ENCODE peak calls at places on chromosomes 3 and 15, in six cellular contexts. One of them, this sample, is unnamed. For H3K4me1, the result is how much of the 10 kb centered on the place peaks cover.

GRCh38 chr15:62779041-62779810 is 263.3 kb upstream of the TPM1 start:
- DNase-seq in IMR-90: peak
- DNase-seq in neuronal stem cell: no peak
- DNase-seq in H9: no peak
- DNase-seq in mesenchymal stem cell: peak
- DNase-seq in H1: no peak
- DNase-seq in this sample: peak

GRCh38 chr15:50828610-50829206 is 63.2 kb upstream of the SPPL2A start:
- DNase-seq in IMR-90: peak
- DNase-seq in neuronal stem cell: peak
- DNase-seq in H9: no peak
- DNase-seq in mesenchymal stem cell: peak
- DNase-seq in H1: no peak
- DNase-seq in this sample: peak

GRCh38 chr3:195908439-195909293 is at the start of gene TNK2:
- DNase-seq in IMR-90: no peak
- DNase-seq in neuronal stem cell: no peak
- DNase-seq in H9: peak
- DNase-seq in mesenchymal stem cell: no peak
- DNase-seq in H1: peak
- DNase-seq in this sample: no peak

GRCh38 chr3:121592856-121593702 is at the start of gene FBXO40:
- DNase-seq in IMR-90: no peak
- DNase-seq in neuronal stem cell: no peak
- DNase-seq in H9: peak
- DNase-seq in mesenchymal stem cell: no peak
- DNase-seq in H1: peak
- DNase-seq in this sample: no peak

GRCh38 chr15:22930782-22931484 is 49.2 kb downstream of the CYFIP1 start:
- DNase-seq in IMR-90: peak
- DNase-seq in neuronal stem cell: no peak
- DNase-seq in H9: no peak
- DNase-seq in mesenchymal stem cell: no peak
- DNase-seq in H1: no peak
- DNase-seq in this sample: no peak

GRCh38 chr3:122890077-122890484 is 95.2 kb downstream of the SLC49A4 start:
- DNase-seq in IMR-90: peak
- DNase-seq in neuronal stem cell: peak
- DNase-seq in H9: peak
- DNase-seq in mesenchymal stem cell: peak
- DNase-seq in H1: peak
- DNase-seq in this sample: no peak

GRCh38 chr3:14680716-14681115 is 5.8 kb downstream of the C3orf20 start:
- DNase-seq in IMR-90: peak
- DNase-seq in neuronal stem cell: no peak
- DNase-seq in H9: no peak
- DNase-seq in mesenchymal stem cell: no peak
- DNase-seq in H1: no peak
- DNase-seq in this sample: no peak

GRCh38 chr15:33448151-33448550 is 137.4 kb downstream of the RYR3 start:
- DNase-seq in IMR-90: no peak
- DNase-seq in neuronal stem cell: no peak
- DNase-seq in H9: no peak
- DNase-seq in mesenchymal stem cell: no peak
- DNase-seq in H1: no peak
- DNase-seq in this sample: no peak

GRCh38 chr3:32451049-32451659 is 51.5 kb downstream of the CMTM6 start:
- DNase-seq in IMR-90: no peak
- DNase-seq in neuronal stem cell: peak
- DNase-seq in H9: no peak
- DNase-seq in mesenchymal stem cell: no peak
- DNase-seq in H1: no peak
- DNase-seq in this sample: no peak

GRCh38 chr15:42737529-42738328 is 801 bp upstream of the CDAN1 start:
- DNase-seq in IMR-90: peak
- DNase-seq in neuronal stem cell: no peak
- DNase-seq in H9: no peak
- DNase-seq in mesenchymal stem cell: no peak
- DNase-seq in H1: no peak
- DNase-seq in this sample: peak
- H4K8ac ChIP-seq in IMR-90: peak
- H4K8ac ChIP-seq in neuronal stem cell: no peak
- H4K8ac ChIP-seq in H9: no peak
- H4K8ac ChIP-seq in mesenchymal stem cell: peak
- H4K8ac ChIP-seq in H1: no peak
- H4K8ac ChIP-seq in this sample: peak

DNA sequence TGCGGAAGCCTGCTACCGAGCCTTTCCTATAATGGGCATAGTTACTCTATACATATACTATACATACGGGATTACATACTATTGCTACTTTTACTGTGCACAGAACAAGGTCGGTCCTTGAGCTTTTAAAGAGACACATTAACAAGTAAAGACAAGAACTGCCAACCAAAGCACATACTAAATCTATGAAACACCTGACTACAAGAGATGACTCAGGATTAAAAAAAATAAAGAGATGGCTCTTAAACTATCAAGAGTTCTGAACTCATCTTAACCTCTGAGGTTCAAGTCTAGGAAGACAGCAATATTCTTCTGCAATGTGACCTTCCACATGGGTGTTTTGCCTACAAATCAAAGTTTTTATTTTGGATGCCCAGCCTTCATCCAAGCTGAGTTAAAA is 106.8 kb downstream of the TNIK start:
- DNase-seq in IMR-90: peak
- DNase-seq in neuronal stem cell: no peak
- DNase-seq in H9: no peak
- DNase-seq in mesenchymal stem cell: no peak
- DNase-seq in H1: no peak
- DNase-seq in this sample: no peak
- H3K4me1 ChIP-seq in IMR-90: under half
- H3K4me1 ChIP-seq in neuronal stem cell: under half
- H3K4me1 ChIP-seq in H9: under half
- H3K4me1 ChIP-seq in mesenchymal stem cell: under half
- H3K4me1 ChIP-seq in H1: under half
- H3K4me1 ChIP-seq in this sample: under half

GRCh38 chr3:50123394-50124361 is 31.4 kb upstream of the SEMA3F start:
- DNase-seq in IMR-90: no peak
- DNase-seq in neuronal stem cell: no peak
- DNase-seq in H9: no peak
- DNase-seq in mesenchymal stem cell: no peak
- DNase-seq in H1: no peak
- DNase-seq in this sample: no peak

GRCh38 chr3:50124363-50125226 is 30.5 kb upstream of the SEMA3F start:
- DNase-seq in IMR-90: no peak
- DNase-seq in neuronal stem cell: no peak
- DNase-seq in H9: no peak
- DNase-seq in mesenchymal stem cell: no peak
- DNase-seq in H1: peak
- DNase-seq in this sample: no peak

GRCh38 chr3:50126287-50127211 is 28.6 kb upstream of the SEMA3F start:
- DNase-seq in IMR-90: peak
- DNase-seq in neuronal stem cell: no peak
- DNase-seq in H9: no peak
- DNase-seq in mesenchymal stem cell: peak
- DNase-seq in H1: peak
- DNase-seq in this sample: peak

GRCh38 chr3:50127251-50127671 is 27.9 kb upstream of the SEMA3F start:
- DNase-seq in IMR-90: peak
- DNase-seq in neuronal stem cell: no peak
- DNase-seq in H9: no peak
- DNase-seq in mesenchymal stem cell: no peak
- DNase-seq in H1: no peak
- DNase-seq in this sample: no peak

DNA sequence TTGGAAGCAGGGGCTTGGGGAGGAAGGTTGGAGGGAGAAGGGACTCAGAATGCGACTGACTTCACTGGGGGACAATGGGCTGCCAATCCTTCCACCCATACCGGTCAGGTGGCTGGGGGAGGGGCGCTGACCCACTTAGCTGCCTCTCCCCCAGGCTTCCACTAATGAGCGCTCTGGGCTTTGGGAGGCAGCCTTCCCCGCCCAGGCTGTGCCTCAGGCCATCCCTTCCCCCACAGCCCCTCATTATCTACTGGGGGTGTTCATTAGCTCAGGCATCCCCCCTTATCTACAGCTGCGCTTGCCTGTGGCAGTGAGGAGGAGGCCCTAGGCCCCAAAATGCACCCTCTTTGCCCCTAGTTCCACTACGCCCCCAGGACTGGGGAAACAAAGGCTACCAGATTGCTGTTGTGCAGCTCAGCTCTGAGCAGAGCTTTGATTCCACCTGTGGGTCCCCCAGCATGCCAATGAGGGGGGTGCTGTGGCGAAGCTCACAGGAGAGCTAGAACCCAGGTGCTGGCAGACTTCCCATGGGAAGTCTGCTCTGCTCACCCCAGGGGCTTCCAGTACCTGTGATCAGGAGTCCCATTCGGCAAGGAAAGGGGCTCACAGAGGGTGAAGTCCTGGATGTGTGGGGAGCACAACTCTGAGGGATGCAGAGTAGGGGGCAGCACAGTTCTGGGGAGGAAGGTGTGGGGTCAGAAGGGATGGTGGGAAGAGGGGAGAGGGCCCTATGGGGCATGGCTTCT is 29.4 kb upstream of the SEMA3F start:
- DNase-seq in IMR-90: no peak
- DNase-seq in neuronal stem cell: no peak
- DNase-seq in H9: no peak
- DNase-seq in mesenchymal stem cell: no peak
- DNase-seq in H1: peak
- DNase-seq in this sample: no peak
- H4K91ac ChIP-seq in IMR-90: peak
- H4K91ac ChIP-seq in neuronal stem cell: peak
- H4K91ac ChIP-seq in H9: no peak
- H4K91ac ChIP-seq in mesenchymal stem cell: peak
- H4K91ac ChIP-seq in H1: peak
- H4K91ac ChIP-seq in this sample: peak

DNA sequence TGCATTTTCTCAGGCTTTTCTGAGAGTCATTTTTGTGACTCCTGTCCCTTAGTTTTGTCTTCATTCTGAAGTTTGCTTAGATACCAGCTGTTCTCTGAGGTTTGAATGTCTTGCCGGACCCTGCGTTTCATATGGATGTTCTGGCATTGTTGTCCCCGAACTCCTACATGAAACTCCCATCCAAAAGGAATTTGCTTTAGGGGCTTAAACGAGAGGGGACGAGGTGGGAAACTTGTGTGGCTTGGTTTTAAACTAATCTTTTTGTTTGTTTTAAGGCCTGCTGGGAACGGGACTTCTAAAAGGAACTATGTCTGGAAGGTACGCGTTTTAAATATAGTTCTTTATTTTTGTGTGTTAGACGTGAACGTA is 655 bp downstream of the RPL35A start:
- DNase-seq in IMR-90: no peak
- DNase-seq in neuronal stem cell: no peak
- DNase-seq in H9: no peak
- DNase-seq in mesenchymal stem cell: no peak
- DNase-seq in H1: no peak
- DNase-seq in this sample: no peak
- H4K8ac ChIP-seq in IMR-90: peak
- H4K8ac ChIP-seq in neuronal stem cell: no peak
- H4K8ac ChIP-seq in H9: peak
- H4K8ac ChIP-seq in mesenchymal stem cell: no peak
- H4K8ac ChIP-seq in H1: peak
- H4K8ac ChIP-seq in this sample: peak

GRCh38 chr3:58063424-58063823 is 55.2 kb downstream of the FLNB start:
- DNase-seq in IMR-90: peak
- DNase-seq in neuronal stem cell: no peak
- DNase-seq in H9: no peak
- DNase-seq in mesenchymal stem cell: no peak
- DNase-seq in H1: no peak
- DNase-seq in this sample: no peak

GRCh38 chr3:58063022-58063421 is 54.8 kb downstream of the FLNB start:
- DNase-seq in IMR-90: no peak
- DNase-seq in neuronal stem cell: no peak
- DNase-seq in H9: no peak
- DNase-seq in mesenchymal stem cell: no peak
- DNase-seq in H1: no peak
- DNase-seq in this sample: no peak

GRCh38 chr3:58058654-58059263 is 50.5 kb downstream of the FLNB start:
- DNase-seq in IMR-90: peak
- DNase-seq in neuronal stem cell: no peak
- DNase-seq in H9: no peak
- DNase-seq in mesenchymal stem cell: peak
- DNase-seq in H1: no peak
- DNase-seq in this sample: no peak

GRCh38 chr3:58062469-58062868 is 54.2 kb downstream of the FLNB start:
- DNase-seq in IMR-90: no peak
- DNase-seq in neuronal stem cell: no peak
- DNase-seq in H9: no peak
- DNase-seq in mesenchymal stem cell: peak
- DNase-seq in H1: no peak
- DNase-seq in this sample: no peak

DNA sequence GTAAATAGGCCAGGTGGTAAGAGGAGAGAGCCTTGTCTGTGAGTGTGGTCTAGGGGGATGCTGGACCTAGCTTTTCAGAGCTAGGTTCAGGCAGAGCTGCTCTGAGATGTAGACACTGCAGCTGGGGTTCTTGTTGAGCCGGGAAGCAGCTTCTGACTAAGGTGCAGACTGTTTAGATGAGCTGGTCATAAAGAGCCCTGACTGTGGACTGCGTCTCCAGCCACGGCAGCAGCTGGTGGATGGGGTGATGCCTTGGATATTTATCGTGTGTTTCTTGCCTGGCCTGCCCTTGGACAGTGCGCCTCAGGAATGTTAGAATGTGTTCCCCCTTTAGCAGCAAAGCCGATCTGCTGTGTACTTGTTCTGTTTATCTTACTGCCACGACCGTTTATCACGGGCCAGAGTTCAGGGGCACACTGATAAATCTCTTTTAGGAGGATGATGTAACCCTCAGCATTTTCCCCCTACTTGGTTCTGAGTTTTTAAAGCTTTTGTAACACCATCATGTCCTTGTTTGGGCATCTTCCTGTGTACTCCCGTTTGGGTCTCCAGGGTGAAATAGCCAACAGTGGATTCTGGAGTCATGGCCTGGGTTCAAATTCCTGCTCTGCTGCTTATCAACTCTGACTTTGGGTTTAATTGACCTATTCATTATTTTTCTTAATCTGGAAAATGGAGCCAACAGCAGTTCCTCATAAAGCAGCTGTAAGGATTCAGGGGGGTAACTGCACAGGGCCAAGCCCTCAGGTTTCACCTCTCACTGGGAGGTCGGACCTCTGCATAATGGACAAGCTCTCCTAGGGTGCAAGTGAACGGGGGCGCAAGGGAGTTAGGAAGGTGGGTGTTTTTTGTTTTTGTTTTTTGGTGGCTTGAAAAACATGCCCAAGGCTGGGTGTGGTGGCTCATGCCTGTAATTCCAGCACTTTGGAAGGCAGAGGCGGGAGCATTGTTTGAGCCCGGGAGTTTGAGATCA is 51.4 kb downstream of the FLNB start:
- DNase-seq in IMR-90: peak
- DNase-seq in neuronal stem cell: no peak
- DNase-seq in H9: no peak
- DNase-seq in mesenchymal stem cell: peak
- DNase-seq in H1: no peak
- DNase-seq in this sample: peak
- H3K4me1 ChIP-seq in IMR-90: under half
- H3K4me1 ChIP-seq in neuronal stem cell: under half
- H3K4me1 ChIP-seq in H9: under half
- H3K4me1 ChIP-seq in mesenchymal stem cell: under half
- H3K4me1 ChIP-seq in H1: under half
- H3K4me1 ChIP-seq in this sample: under half

This sample was measured in trophoblast cell.